ENCODE peak calls at places on chromosomes 16 and 17, in four cellular contexts. E, U, W and J are unnamed samples.

GRCh38 chr17:12438212-12438611 is 227.5 kb upstream of the MYOCD start:
- DNase-seq in E (no peak), W (no peak), U (no peak), J (no peak)

GRCh38 chr16:53991181-53992056 is 287.5 kb downstream of the FTO start:
- DNase-seq in W (peak), U (peak), E (no peak), J (no peak)

GRCh38 chr17:33522623-33523022 is 229.5 kb upstream of the ASIC2 start:
- DNase-seq in U (no peak), W (no peak), E (no peak), J (no peak)

GRCh38 chr17:21823643-21824042 is 131.3 kb downstream of the KCNJ18 start:
- DNase-seq in U (no peak), W (no peak), E (no peak), J (no peak)

GRCh38 chr17:77933777-77934398 is 24.6 kb upstream of the TNRC6C start:
- DNase-seq in U (no peak), E (no peak), W (no peak), J (no peak)

GRCh38 chr16:4947722-4948503 is 10.2 kb upstream of the SEC14L5 start:
- DNase-seq in W (peak), U (peak), E (no peak), J (no peak)

GRCh38 chr16:88355389-88356123 is 27.2 kb upstream of the ZNF469 start:
- DNase-seq in W (no peak), E (no peak), U (no peak), J (no peak)

GRCh38 chr16:85361441-85362118 is 249.3 kb upstream of the CIBAR2 start:
- DNase-seq in U (no peak), E (no peak), W (peak), J (no peak)

GRCh38 chr17:83064732-83065659 is 14.4 kb upstream of the METRNL start:
- DNase-seq in U (no peak), W (no peak), E (no peak), J (no peak)

GRCh38 chr16:21167360-21167759 is 8.9 kb downstream of the LDAF1 start:
- DNase-seq in U (peak), E (no peak), W (peak), J (no peak)

GRCh38 chr17:2939714-2940351 is 123.6 kb downstream of the OR1D5 start:
- DNase-seq in E (no peak), W (no peak), U (no peak), J (no peak)

GRCh38 chr16:79605999-79606398 is 5.5 kb upstream of the MAF start:
- DNase-seq in W (peak), E (no peak), U (peak), J (peak)

GRCh38 chr17:32822996-32823395 is 53.9 kb downstream of the MYO1D start:
- DNase-seq in U (no peak), E (no peak), W (peak), J (no peak)

GRCh38 chr17:42459256-42459982 is 741 bp downstream of the ATP6V0A1 start:
- DNase-seq in U (peak), W (peak), E (no peak), J (peak)

GRCh38 chr17:16872836-16873653 is 98.9 kb downstream of the TNFRSF13B start:
- DNase-seq in W (peak), E (no peak), U (no peak), J (peak)

GRCh38 chr17:80544655-80545498 is at the start of gene RPTOR:
- DNase-seq in W (peak), U (peak), E (peak), J (peak)

GRCh38 chr17:27539152-27539551 is 82.9 kb downstream of the KSR1 start:
- DNase-seq in U (no peak), W (no peak), E (no peak), J (no peak)

GRCh38 chr17:80408872-80409271 is 6.1 kb upstream of the ENDOV start:
- DNase-seq in W (peak), E (no peak), U (no peak), J (no peak)

GRCh38 chr17:61562287-61562686 is 28.7 kb downstream of the NACA2 start:
- DNase-seq in E (no peak), U (no peak), W (no peak), J (no peak)

GRCh38 chr17:67492251-67492740 is 115.2 kb downstream of the PITPNC1 start:
- DNase-seq in E (no peak), U (no peak), W (no peak), J (no peak)